ENCODE peak calls at places on chromosomes 1 and 21, in ten cellular contexts. U is IMR-90, L is psoas muscle, Q is upper lobe of left lung, I is body of pancreas, G is OCI-LY7, N is astrocyte of the spinal cord, M is fibroblast of mammary gland, E is HCT116, C is lower lobe of right lung. W is an unnamed sample.

GRCh38 chr1:58870298-58870676 is 86.4 kb upstream of the JUN start:
- DNase-seq in U (no peak), L (no peak), Q (no peak), I (peak), G (no peak), N (peak), M (no peak), E (no peak), C (no peak), W (no peak)

GRCh38 chr1:43241352-43241953 is 28.3 kb upstream of the TMEM125 start:
- DNase-seq in U (peak), L (no peak), Q (peak), I (peak), G (no peak), N (peak), M (peak), E (no peak), C (no peak), W (peak)

GRCh38 chr1:109181085-109181806 is 32.5 kb upstream of the SARS1 start:
- DNase-seq in U (peak), L (no peak), Q (no peak), I (peak), G (no peak), N (peak), M (peak), E (no peak), C (no peak), W (peak)

GRCh38 chr1:207025144-207025880 is 7.2 kb downstream of the C1orf116 start:
- DNase-seq in U (peak), L (no peak), Q (peak), I (peak), G (no peak), N (peak), M (peak), E (no peak), C (peak), W (peak)

GRCh38 chr1:187203257-187203656 is 374.5 kb downstream of the PLA2G4A start:
- DNase-seq in U (peak), L (no peak), Q (no peak), I (no peak), G (no peak), N (peak), M (peak), E (peak), C (no peak), W (no peak)

GRCh38 chr1:18618546-18619466 is 11.8 kb upstream of the PAX7 start:
- DNase-seq in U (no peak), L (no peak), Q (no peak), I (no peak), G (no peak), N (no peak), M (peak), E (peak), C (no peak), W (no peak)

GRCh38 chr1:162878000-162878596 is 17.1 kb upstream of the CCDC190 start:
- DNase-seq in U (peak), L (peak), Q (peak), I (peak), G (peak), N (peak), M (peak), E (peak), C (no peak), W (peak)

GRCh38 chr1:248748211-248748610 is 7.3 kb downstream of the LYPD8 start:
- DNase-seq in U (no peak), L (no peak), Q (no peak), I (no peak), G (no peak), N (no peak), M (no peak), E (no peak), C (no peak), W (no peak)

GRCh38 chr1:147641695-147642592 is 28.4 kb downstream of the ACP6 start:
- DNase-seq in U (peak), L (no peak), Q (peak), I (peak), G (peak), N (peak), M (peak), E (peak), C (no peak), W (peak)

DNA sequence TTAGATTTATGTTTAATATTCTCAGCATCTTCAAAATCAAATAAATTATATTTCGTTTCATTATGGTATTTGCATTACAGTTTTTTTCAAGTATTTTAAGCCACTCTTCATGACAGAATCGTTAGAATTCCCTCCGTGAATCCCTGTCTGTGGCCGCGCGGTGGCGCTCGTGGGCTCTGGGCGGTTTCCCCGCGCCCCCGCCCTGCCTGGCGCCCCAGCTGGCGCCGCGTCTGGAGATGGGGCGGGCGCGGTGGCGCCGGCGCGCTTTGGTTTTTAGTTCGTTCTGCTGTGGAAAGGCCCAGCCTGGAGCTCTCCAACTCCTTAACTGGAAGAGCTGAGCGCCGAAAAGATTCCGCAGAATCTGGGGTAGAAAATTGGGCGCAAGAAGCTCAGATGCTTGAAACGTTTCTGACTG is 25.7 kb downstream of the PRMT2 start:
- DNase-seq in U (peak), L (peak), Q (peak), I (peak), G (peak), N (peak), M (peak), E (no peak), C (peak), W (peak)
- H3K4me3 ChIP-seq in U (no peak), L (peak), Q (peak), I (no peak), G (no peak), N (peak), M (peak), E (no peak), C (peak), W (peak)

GRCh38 chr1:62997849-62998248 is 213.9 kb downstream of the ATG4C start:
- DNase-seq in U (no peak), L (no peak), Q (no peak), I (no peak), G (no peak), N (no peak), M (no peak), E (no peak), C (no peak), W (no peak)
- TF ChIP-seq CTCF in U (no peak), L (no peak), Q (no peak), I (no peak), G (no peak), N (no peak), M (no peak), E (no peak), C (no peak), W (no peak)

GRCh38 chr1:52659851-52660596 is 27.1 kb downstream of the SHISAL2A start:
- DNase-seq in U (no peak), L (no peak), Q (no peak), I (no peak), G (no peak), N (no peak), M (no peak), E (no peak), C (no peak), W (no peak)
- H3K4me3 ChIP-seq in U (no peak), L (no peak), Q (no peak), I (no peak), G (no peak), N (no peak), M (no peak), E (no peak), C (no peak), W (no peak)

GRCh38 chr1:198556969-198557368 is 16.5 kb upstream of the ATP6V1G3 start:
- DNase-seq in U (no peak), L (peak), Q (peak), I (peak), G (peak), N (no peak), M (no peak), E (no peak), C (peak), W (no peak)

GRCh38 chr1:198549863-198550262 is 9.4 kb upstream of the ATP6V1G3 start:
- DNase-seq in U (no peak), L (no peak), Q (no peak), I (no peak), G (no peak), N (no peak), M (no peak), E (no peak), C (no peak), W (no peak)

GRCh38 chr1:198548890-198549289 is 8.4 kb upstream of the ATP6V1G3 start:
- DNase-seq in U (no peak), L (no peak), Q (no peak), I (no peak), G (no peak), N (no peak), M (no peak), E (no peak), C (no peak), W (no peak)

GRCh38 chr1:198558402-198558801 is 17.9 kb upstream of the ATP6V1G3 start:
- DNase-seq in U (no peak), L (no peak), Q (no peak), I (no peak), G (no peak), N (no peak), M (no peak), E (no peak), C (no peak), W (no peak)

GRCh38 chr1:198553017-198553416 is 12.5 kb upstream of the ATP6V1G3 start:
- DNase-seq in U (no peak), L (no peak), Q (no peak), I (no peak), G (no peak), N (no peak), M (no peak), E (no peak), C (no peak), W (no peak)
- TF ChIP-seq CTCF in U (no peak), L (no peak), Q (no peak), I (no peak), G (peak), N (no peak), M (no peak), E (peak), C (no peak), W (no peak)

DNA sequence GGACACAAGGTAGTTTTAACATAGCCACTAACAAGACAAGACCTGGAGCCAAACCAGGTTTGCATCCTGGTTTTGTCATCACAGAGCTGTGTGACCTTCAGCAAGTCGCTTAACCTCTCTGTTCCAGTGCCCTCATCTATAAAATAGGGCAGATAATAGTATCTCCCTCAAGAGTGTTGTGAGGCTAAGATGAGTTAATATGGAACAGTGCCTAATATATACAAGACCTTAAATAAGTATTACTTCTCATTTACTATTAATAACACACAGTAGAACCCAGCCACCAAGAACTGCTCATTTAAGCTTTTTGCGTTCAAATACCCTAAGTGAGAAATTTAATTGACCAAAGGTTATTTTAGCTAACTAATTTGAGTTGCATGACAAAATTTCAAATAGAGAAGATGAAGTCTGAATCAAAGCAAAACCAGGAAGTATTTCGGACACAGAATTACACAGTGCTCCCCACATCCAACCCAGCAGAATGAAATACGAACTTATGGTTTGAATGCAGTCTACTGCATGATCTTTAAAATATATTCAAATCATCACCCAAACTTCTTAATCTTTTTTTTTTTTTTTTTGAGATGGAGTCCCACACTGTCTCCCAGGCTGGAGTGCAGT is 123.9 kb upstream of the KRTAP19-8 start:
- DNase-seq in U (no peak), L (no peak), Q (no peak), I (no peak), G (no peak), N (no peak), M (no peak), E (no peak), C (no peak), W (no peak)
- H3K4me3 ChIP-seq in U (no peak), L (no peak), Q (no peak), I (no peak), G (no peak), N (no peak), M (no peak), E (no peak), C (no peak), W (no peak)

DNA sequence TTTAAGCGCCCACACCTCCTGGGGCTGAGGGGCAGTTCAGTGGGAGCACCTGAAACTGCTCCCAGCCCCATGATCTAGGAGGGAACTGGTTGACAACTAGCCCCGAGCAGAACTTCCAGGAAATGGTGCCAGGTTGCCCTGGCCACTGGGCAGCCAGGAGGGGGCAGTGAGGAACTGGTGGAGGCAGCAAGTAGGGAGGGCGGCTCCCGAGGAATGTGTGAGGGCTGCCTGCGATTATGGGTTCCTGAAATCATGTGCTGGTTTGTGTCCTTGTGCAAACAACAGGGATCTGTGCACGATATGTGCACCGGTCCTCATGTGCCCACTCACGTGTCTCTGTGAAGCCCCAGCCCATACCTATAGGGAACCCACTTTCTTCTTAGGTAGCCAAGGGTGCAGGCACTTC is 9.9 kb downstream of the GPR3 start:
- DNase-seq in U (peak), L (peak), Q (peak), I (peak), G (no peak), N (peak), M (peak), E (no peak), C (peak), W (peak)
- TF ChIP-seq CTCF in U (peak), L (peak), Q (peak), I (peak), G (no peak), N (peak), M (peak), E (peak), C (peak), W (peak)